ENCODE peak calls at places on chromosomes 12 and 14, in four cellular contexts. E is EL, F is H54, Z is left ventricle myocardium inferior. H is an unnamed sample.

GRCh38 chr12:47882796-47883546 is 21.8 kb downstream of the VDR start:
- DNase-seq in F (no peak), Z (no peak), E (peak; percentile 18), H (peak; percentile 71)

GRCh38 chr12:2283910-2284309 is 231.1 kb downstream of the CACNA1C start:
- DNase-seq in E (peak; percentile 51), Z (no peak), F (no peak), H (no peak)

GRCh38 chr12:3271146-3271545 is 194.0 kb downstream of the TSPAN9 start:
- DNase-seq in F (no peak), Z (no peak), E (no peak), H (no peak)

GRCh38 chr12:57803317-57803893 is 15.1 kb downstream of the AVIL start:
- DNase-seq in Z (peak; percentile 50), E (peak; percentile 61), F (peak; percentile 57), H (peak; percentile 35)

GRCh38 chr14:104676694-104677505 is 12.5 kb upstream of the INF2 start:
- DNase-seq in E (no peak), Z (peak; percentile 17), F (no peak), H (no peak)

GRCh38 chr14:105879867-105880561 is 353.6 kb downstream of the TMEM121 start:
- DNase-seq in F (no peak), E (no peak), Z (peak; percentile 10), H (no peak)

GRCh38 chr12:121766290-121767039 is 27.0 kb downstream of the RHOF start:
- DNase-seq in Z (no peak), E (no peak), F (no peak), H (no peak)

GRCh38 chr12:97426485-97427116 is 36.0 kb upstream of the RMST start:
- DNase-seq in F (no peak), E (no peak), Z (no peak), H (no peak)

GRCh38 chr12:114701104-114701414 is 17.1 kb upstream of the TBX3 start:
- DNase-seq in E (no peak), F (no peak), Z (no peak), H (no peak)

GRCh38 chr12:100741084-100741711 is 53.4 kb upstream of the ANO4 start:
- DNase-seq in Z (no peak), F (no peak), E (peak; percentile 28), H (peak; percentile 16)

GRCh38 chr12:132253698-132254480 is 75.5 kb downstream of the GALNT9 start:
- DNase-seq in E (no peak), F (no peak), Z (no peak), H (no peak)

GRCh38 chr14:68865542-68865941 is 72.7 kb upstream of the ZFP36L1 start:
- DNase-seq in E (no peak), Z (no peak), F (no peak), H (no peak)

GRCh38 chr14:94102768-94103482 is 7.6 kb upstream of the IFI27 start:
- DNase-seq in Z (no peak), F (no peak), E (no peak), H (no peak)

GRCh38 chr12:27998170-27999110 is 25.9 kb upstream of the PTHLH start:
- DNase-seq in F (no peak), E (no peak), Z (no peak), H (no peak)

GRCh38 chr12:6085841-6086240 is 38.6 kb downstream of the VWF start:
- DNase-seq in Z (no peak), F (no peak), E (no peak), H (no peak)

GRCh38 chr14:72535485-72535884 is 358.4 kb downstream of the DPF3 start:
- DNase-seq in Z (no peak), E (no peak), F (no peak), H (no peak)

GRCh38 chr12:99282086-99282485 is 365.5 kb upstream of the GARIN6 start:
- DNase-seq in E (no peak), F (no peak), Z (no peak), H (no peak)

GRCh38 chr12:1702708-1703107 is 11.8 kb downstream of the ADIPOR2 start:
- DNase-seq in E (no peak), F (no peak), Z (no peak), H (no peak)

GRCh38 chr12:9248435-9248834 is 40.2 kb upstream of the PZP start:
- DNase-seq in F (no peak), E (no peak), Z (no peak), H (no peak)

GRCh38 chr14:64060648-64061096 is 207.9 kb downstream of the SYNE2 start:
- DNase-seq in F (peak; percentile 26), Z (no peak), E (peak; percentile 40), H (peak; percentile 16)

GRCh38 chr12:30100736-30101135 is 317.0 kb upstream of the TMTC1 start:
- DNase-seq in Z (no peak), F (no peak), E (no peak), H (no peak)

GRCh38 chr12:57166971-57167371 is 19.6 kb upstream of the LRP1-AS start:
- DNase-seq in Z (no peak), E (peak; percentile 76), F (peak; percentile 94), H (peak; percentile 41)

GRCh38 chr12:13816394-13816793 is 165.0 kb downstream of the GRIN2B start:
- DNase-seq in F (no peak), Z (no peak), E (no peak), H (no peak)

H was measured in SW480.